ENCODE peak calls at places on chromosomes 12 and 14, in eight cellular contexts. A is GM06990, J is gastrocnemius medialis, I is coronary artery, Y is body of pancreas, Z is HFF-Myc, M is hepatocyte, W is right lobe of liver. K is an unnamed sample.

GRCh38 chr12:122085006-122085405 is 6.5 kb downstream of the MLXIP start:
- DNase-seq in J (peak), M (no peak), Z (no peak), W (no peak), A (no peak), I (no peak), Y (no peak), K (no peak)

GRCh38 chr14:69101331-69101826 is 51.5 kb downstream of the DCAF5 start:
- DNase-seq in Z (no peak), M (peak), W (no peak), A (no peak), Y (no peak), I (no peak), J (no peak), K (peak)

GRCh38 chr14:72597834-72598233 is 296.1 kb downstream of the DPF3 start:
- DNase-seq in I (no peak), Y (no peak), M (no peak), A (no peak), W (no peak), Z (no peak), J (no peak), K (no peak)

GRCh38 chr12:103771466-103771865 is 69.6 kb downstream of the NT5DC3 start:
- DNase-seq in I (no peak), J (peak), Y (peak), A (no peak), M (peak), W (peak), Z (no peak), K (peak)

GRCh38 chr14:89214221-89214965 is 202.6 kb downstream of the FOXN3 start:
- DNase-seq in Y (peak), A (no peak), M (peak), W (peak), I (no peak), Z (no peak), J (peak), K (no peak)

GRCh38 chr12:47382305-47382704 is 302.5 kb upstream of the AMIGO2 start:
- DNase-seq in W (no peak), Y (no peak), I (no peak), A (no peak), M (no peak), Z (no peak), J (no peak), K (no peak)

GRCh38 chr12:19491863-19492262 is 52.6 kb downstream of the AEBP2 start:
- DNase-seq in I (no peak), Y (no peak), M (no peak), W (no peak), J (no peak), A (no peak), Z (peak), K (peak)

GRCh38 chr12:125284945-125285344 is 219.7 kb downstream of the AACS start:
- DNase-seq in M (no peak), Z (no peak), W (no peak), Y (no peak), A (no peak), J (no peak), I (no peak), K (no peak)

GRCh38 chr14:50542941-50543418 is 10.6 kb upstream of the MAP4K5 start:
- DNase-seq in J (no peak), Y (peak), A (no peak), M (peak), Z (no peak), I (no peak), W (no peak), K (peak)

GRCh38 chr12:124456133-124456651 is 111.2 kb downstream of the NCOR2 start:
- DNase-seq in J (no peak), A (no peak), I (no peak), M (no peak), Z (no peak), W (no peak), Y (no peak), K (no peak)

GRCh38 chr14:32370720-32371119 is 41.6 kb downstream of the AKAP6 start:
- DNase-seq in J (no peak), A (no peak), Z (peak), M (no peak), W (no peak), Y (no peak), I (no peak), K (peak)

GRCh38 chr12:69388371-69388770 is 28.8 kb downstream of the YEATS4 start:
- DNase-seq in Z (peak), W (no peak), M (peak), A (peak), Y (no peak), J (no peak), I (no peak), K (peak)

GRCh38 chr12:132430838-132431826 is 58.8 kb upstream of the FBRSL1 start:
- DNase-seq in W (no peak), Y (no peak), J (no peak), Z (no peak), M (no peak), I (no peak), A (no peak), K (no peak)

GRCh38 chr12:119990382-119990874 is 1.4 kb downstream of the BICDL1 start:
- DNase-seq in W (no peak), A (peak), J (no peak), I (no peak), M (no peak), Y (no peak), Z (no peak), K (no peak)

GRCh38 chr14:29016050-29016900 is 249.7 kb downstream of the FOXG1 start:
- DNase-seq in A (peak), W (peak), I (no peak), M (peak), Z (peak), Y (peak), J (no peak), K (peak)

GRCh38 chr14:92938235-92938875 is 15.4 kb downstream of the CHGA start:
- DNase-seq in Y (no peak), Z (no peak), A (no peak), W (no peak), I (no peak), J (no peak), M (no peak), K (no peak)

GRCh38 chr12:116450406-116450910 is 108.7 kb upstream of the MAP1LC3B2 start:
- DNase-seq in A (no peak), W (no peak), I (no peak), J (no peak), M (no peak), Y (no peak), Z (no peak), K (no peak)

GRCh38 chr12:92581579-92581978 is 121.2 kb upstream of the PLEKHG7 start:
- DNase-seq in J (no peak), I (no peak), W (no peak), M (no peak), A (no peak), Y (no peak), Z (no peak), K (no peak)

GRCh38 chr14:71354801-71355200 is 447.5 kb downstream of the PCNX1 start:
- DNase-seq in Z (no peak), J (no peak), A (no peak), I (no peak), Y (no peak), W (no peak), M (no peak), K (no peak)

GRCh38 chr14:52032196-52032865 is 36.5 kb downstream of the NID2 start:
- DNase-seq in W (no peak), I (no peak), M (no peak), J (no peak), Z (no peak), Y (no peak), A (no peak), K (peak)

GRCh38 chr12:10559241-10559640 is 53.6 kb downstream of the EIF2S3B start:
- DNase-seq in M (no peak), J (no peak), Z (no peak), Y (no peak), I (no peak), A (no peak), W (no peak), K (no peak)

GRCh38 chr12:29516431-29516875 is 19.0 kb upstream of the OVCH1 start:
- DNase-seq in M (no peak), J (no peak), Z (no peak), A (no peak), Y (no peak), I (no peak), W (no peak), K (peak)

GRCh38 chr14:93970589-93970966 is 5.8 kb downstream of the ASB2 start:
- DNase-seq in I (no peak), Y (peak), M (no peak), A (no peak), J (peak), Z (no peak), W (peak), K (no peak)

GRCh38 chr12:12823308-12823707 is 10.2 kb downstream of the DDX47 start:
- DNase-seq in W (no peak), Y (no peak), A (no peak), M (no peak), I (no peak), Z (no peak), J (no peak), K (peak)

GRCh38 chr12:108806921-108807320 is 50.5 kb downstream of the SSH1 start:
- DNase-seq in M (no peak), Z (no peak), Y (no peak), I (no peak), A (no peak), W (no peak), J (no peak), K (no peak)

GRCh38 chr14:52895000-52895399 is 55.9 kb downstream of the FERMT2 start:
- DNase-seq in Y (no peak), I (no peak), W (no peak), J (no peak), M (no peak), A (peak), Z (no peak), K (peak)

GRCh38 chr12:121828306-121828705 is 24.5 kb downstream of the SETD1B start:
- DNase-seq in Z (no peak), A (no peak), M (no peak), I (no peak), J (no peak), Y (no peak), W (no peak), K (no peak)

GRCh38 chr12:53097207-53097563 is 282 bp upstream of the IGFBP6 start:
- DNase-seq in M (no peak), A (no peak), Z (no peak), Y (no peak), I (no peak), J (no peak), W (no peak), K (peak)

GRCh38 chr14:44962573-44963528 is 861 bp downstream of the TOGARAM1 start:
- DNase-seq in Z (no peak), Y (peak), J (peak), I (no peak), M (peak), W (peak), A (no peak), K (peak)

DNA sequence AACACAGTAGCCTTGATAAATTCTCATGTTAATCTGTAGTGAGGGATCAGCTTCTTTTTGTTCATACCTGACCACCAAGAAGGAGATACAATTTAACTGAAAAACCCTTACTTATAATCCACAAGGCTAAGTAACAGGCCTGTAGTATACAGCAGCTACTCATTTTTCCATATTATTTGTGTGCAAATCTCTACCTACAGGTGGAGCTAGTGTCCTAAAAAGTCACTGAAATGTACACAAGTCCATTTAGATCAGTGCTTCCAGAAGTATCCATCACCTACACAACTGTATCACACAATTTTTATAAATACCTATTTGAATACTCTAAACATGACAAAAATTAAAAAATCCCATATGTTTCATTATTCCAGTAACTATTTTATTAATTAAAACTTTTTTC is 173.2 kb downstream of the SLC35F4 start:
- DNase-seq in W (no peak), M (peak), J (no peak), Z (peak), Y (no peak), I (no peak), A (no peak), K (peak)
- TF ChIP-seq CTCF in W (peak), M (peak), J (no peak), Z (peak), Y (peak), I (no peak), A (peak), K (peak)

DNA sequence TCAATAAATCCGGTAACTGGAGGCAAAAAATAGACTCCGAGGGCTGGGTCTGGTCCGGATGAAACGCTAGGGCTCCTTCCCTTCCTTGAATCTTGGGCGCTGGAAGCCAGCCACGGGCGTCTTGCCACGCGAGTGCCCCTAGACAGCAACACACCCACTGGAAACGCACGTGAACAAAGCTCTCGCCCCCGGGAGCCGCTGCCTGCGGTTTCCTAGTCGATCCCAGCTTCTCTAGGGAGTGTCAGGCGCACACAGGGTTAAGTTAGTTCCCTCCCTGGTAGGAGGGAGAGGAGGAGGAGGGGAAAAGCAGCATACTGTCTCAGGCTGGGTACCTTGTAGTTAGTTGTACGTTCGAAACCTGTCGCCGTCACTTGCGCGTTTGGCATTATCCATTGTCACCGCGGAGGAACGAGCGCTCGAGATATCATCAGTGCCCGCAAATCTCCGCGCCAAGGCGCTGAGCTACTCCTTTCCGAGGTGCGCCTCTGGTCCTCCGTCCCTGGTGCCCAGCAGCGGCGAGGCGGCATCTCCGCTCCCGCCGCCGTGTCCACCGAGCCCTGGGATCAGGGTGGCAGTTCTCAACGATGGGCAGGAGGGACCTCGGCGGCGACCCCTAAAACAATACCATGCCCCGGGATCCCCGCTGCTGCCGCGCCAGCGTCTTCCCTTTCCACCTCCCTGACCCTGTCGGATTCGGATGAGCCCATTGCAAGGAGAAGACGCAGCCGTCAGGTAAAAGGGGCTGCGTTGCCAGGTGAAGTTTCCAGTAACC is at the start of gene FLRT2:
- DNase-seq in J (peak), M (peak), Y (peak), I (peak), Z (no peak), A (no peak), W (peak), K (peak)
- H3K4me3 ChIP-seq in J (peak), M (peak), Y (peak), I (peak), Z (peak), A (no peak), W (peak), K (peak)

GRCh38 chr14:21796912-21797311 is 123.3 kb upstream of the OR4E1 start:
- DNase-seq in I (no peak), M (no peak), Z (no peak), W (no peak), A (no peak), J (no peak), Y (no peak), K (no peak)
- TF ChIP-seq CTCF in I (no peak), M (no peak), Z (no peak), W (no peak), A (no peak), J (no peak), Y (no peak), K (no peak)

DNA sequence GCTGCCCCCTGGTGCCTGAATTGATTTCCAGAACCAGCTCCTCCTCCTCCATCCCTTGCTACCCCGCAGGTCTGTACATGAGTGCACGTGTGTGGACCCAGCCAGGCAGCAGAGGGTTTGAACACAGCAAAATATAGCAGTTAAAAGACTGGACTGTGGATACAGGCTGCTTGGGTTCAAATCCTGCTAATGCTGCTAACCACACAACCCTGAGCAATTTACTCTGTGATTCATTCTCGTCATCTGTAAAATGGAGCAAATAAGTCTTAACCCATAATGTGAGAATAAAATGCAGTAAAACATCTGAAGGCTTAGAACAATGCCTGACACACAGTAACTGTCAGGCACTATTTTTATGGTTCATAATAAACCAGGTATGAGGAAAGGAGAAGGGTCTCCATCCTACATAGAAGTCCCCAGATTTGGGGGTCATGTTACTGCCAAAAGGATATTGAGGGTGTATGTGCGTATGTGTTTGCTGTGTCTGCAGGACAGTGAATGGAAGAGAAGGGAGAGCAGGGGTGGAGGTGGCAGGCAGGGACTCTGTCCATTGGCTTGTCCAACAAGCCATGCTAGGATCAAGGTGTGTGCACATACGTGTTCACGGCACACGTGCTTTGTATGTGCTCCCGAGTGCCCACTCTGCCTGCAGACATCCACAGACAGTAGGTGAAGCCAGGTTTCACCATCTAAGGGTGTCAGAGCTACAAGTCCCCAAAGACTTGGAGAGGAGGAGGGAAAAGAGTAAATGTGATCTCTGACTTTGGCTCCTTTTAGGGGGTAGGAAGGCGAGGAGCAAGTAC is 1.5 kb upstream of the STAT6 start:
- DNase-seq in Z (no peak), W (no peak), Y (no peak), M (no peak), J (no peak), I (no peak), A (no peak), K (no peak)
- H3K4me3 ChIP-seq in Z (peak), W (no peak), Y (no peak), M (no peak), J (peak), I (peak), A (peak), K (peak)

GRCh38 chr14:76091036-76091435 is 60.7 kb upstream of the GPATCH2L start:
- DNase-seq in M (peak), Z (peak), W (no peak), A (no peak), J (peak), I (no peak), Y (peak), K (no peak)
- TF ChIP-seq CTCF in M (no peak), Z (peak), W (no peak), A (no peak), J (peak), I (no peak), Y (no peak), K (no peak)

DNA sequence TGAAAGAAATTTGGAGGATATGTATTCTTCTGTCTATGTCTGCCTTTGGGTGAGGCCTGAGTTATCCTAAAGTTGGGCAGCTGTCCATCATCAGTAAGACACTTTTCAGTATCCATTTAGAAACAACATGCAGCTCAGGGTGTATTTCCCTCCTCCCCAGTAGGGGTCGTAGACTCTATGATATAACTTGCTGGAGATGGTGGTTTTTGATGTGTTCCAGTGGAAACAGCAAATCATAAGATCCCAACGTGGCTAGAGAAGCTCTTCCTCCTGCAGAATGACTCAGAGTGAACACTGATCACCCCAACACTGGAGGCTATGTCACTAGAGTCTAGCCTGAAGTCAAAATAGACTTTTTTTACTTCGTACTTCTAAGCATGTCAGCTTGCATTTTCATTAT is 331.6 kb upstream of the STXBP6 start:
- DNase-seq in A (no peak), Y (no peak), Z (no peak), I (no peak), J (no peak), M (peak), W (no peak), K (no peak)
- H3K4me3 ChIP-seq in A (no peak), Y (no peak), Z (no peak), I (no peak), J (no peak), M (no peak), W (no peak), K (no peak)

K was measured in fibroblast of villous mesenchyme.